ENCODE peak calls at places on chromosome 13, in seven cellular contexts. N is adrenal gland, Q is A549, E is Peyer's patch, J is transverse colon, S is K562, T is breast epithelium. U is an unnamed sample.

GRCh38 chr13:94620286-94620896 is 18.7 kb downstream of the GPR180 start:
- DNase-seq in N (no peak), Q (peak; percentile 45), E (no peak), J (no peak), S (peak; percentile 35), T (no peak), U (no peak)

GRCh38 chr13:30125422-30126073 is 181.8 kb downstream of the KATNAL1 start:
- DNase-seq in N (no peak), Q (peak; percentile 82), E (no peak), J (no peak), S (no peak), T (peak; percentile 80), U (peak; percentile 27)

GRCh38 chr13:25743426-25743825 is 308.4 kb downstream of the SHISA2 start:
- DNase-seq in N (no peak), Q (no peak), E (no peak), J (no peak), S (no peak), T (no peak), U (no peak)

GRCh38 chr13:90331974-90332373 is 1015.5 kb upstream of the MIR17HG start:
- DNase-seq in N (no peak), Q (no peak), E (no peak), J (no peak), S (no peak), T (no peak), U (no peak)

GRCh38 chr13:25762795-25763377 is 288.9 kb downstream of the SHISA2 start:
- DNase-seq in N (no peak), Q (no peak), E (no peak), J (no peak), S (no peak), T (no peak), U (no peak)

GRCh38 chr13:33235078-33235477 is 50.5 kb downstream of the STARD13 start:
- DNase-seq in N (no peak), Q (no peak), E (no peak), J (no peak), S (no peak), T (no peak), U (no peak)

GRCh38 chr13:34867590-34867989 is 74.5 kb upstream of the NBEA start:
- DNase-seq in N (no peak), Q (peak; percentile 15), E (no peak), J (no peak), S (no peak), T (no peak), U (no peak)

GRCh38 chr13:76994281-76994680 is 2.4 kb downstream of the CLN5 start:
- DNase-seq in N (no peak), Q (no peak), E (no peak), J (no peak), S (no peak), T (no peak), U (no peak)

GRCh38 chr13:108034909-108035308 is 180.4 kb downstream of the LIG4 start:
- DNase-seq in N (no peak), Q (no peak), E (no peak), J (no peak), S (no peak), T (no peak), U (no peak)

GRCh38 chr13:25587581-25587980 is 215.8 kb downstream of the ATP8A2 start:
- DNase-seq in N (no peak), Q (no peak), E (no peak), J (no peak), S (no peak), T (no peak), U (no peak)

GRCh38 chr13:51015973-51016372 is 95.1 kb downstream of the C13orf42 start:
- DNase-seq in N (no peak), Q (no peak), E (no peak), J (no peak), S (no peak), T (no peak), U (no peak)

GRCh38 chr13:80305737-80306136 is 35.2 kb downstream of the SPRY2 start:
- DNase-seq in N (no peak), Q (no peak), E (no peak), J (no peak), S (no peak), T (no peak), U (no peak)

GRCh38 chr13:42211704-42212103 is 60.2 kb upstream of the AKAP11 start:
- DNase-seq in N (no peak), Q (peak; percentile 9), E (no peak), J (no peak), S (no peak), T (no peak), U (no peak)

GRCh38 chr13:100362371-100362770 is 226.2 kb downstream of the GGACT start:
- DNase-seq in N (no peak), Q (no peak), E (no peak), J (no peak), S (no peak), T (no peak), U (no peak)

GRCh38 chr13:98484289-98485219 is 92.4 kb downstream of the STK24 start:
- DNase-seq in N (peak; percentile 79), Q (peak; percentile 96), E (peak; percentile 31), J (peak; percentile 90), S (peak; percentile 46), T (peak; percentile 89), U (peak; percentile 99)

GRCh38 chr13:68748038-68748437 is 1359.6 kb upstream of the ATXN8OS start:
- DNase-seq in N (no peak), Q (no peak), E (no peak), J (no peak), S (no peak), T (no peak), U (no peak)

GRCh38 chr13:61002686-61003085 is 413.0 kb downstream of the PCDH20 start:
- DNase-seq in N (no peak), Q (no peak), E (no peak), J (no peak), S (no peak), T (no peak), U (no peak)

GRCh38 chr13:29162638-29163037 is 342.5 kb downstream of the MTUS2 start:
- DNase-seq in N (no peak), Q (peak; percentile 30), E (no peak), J (no peak), S (no peak), T (no peak), U (peak; percentile 17)

DNA sequence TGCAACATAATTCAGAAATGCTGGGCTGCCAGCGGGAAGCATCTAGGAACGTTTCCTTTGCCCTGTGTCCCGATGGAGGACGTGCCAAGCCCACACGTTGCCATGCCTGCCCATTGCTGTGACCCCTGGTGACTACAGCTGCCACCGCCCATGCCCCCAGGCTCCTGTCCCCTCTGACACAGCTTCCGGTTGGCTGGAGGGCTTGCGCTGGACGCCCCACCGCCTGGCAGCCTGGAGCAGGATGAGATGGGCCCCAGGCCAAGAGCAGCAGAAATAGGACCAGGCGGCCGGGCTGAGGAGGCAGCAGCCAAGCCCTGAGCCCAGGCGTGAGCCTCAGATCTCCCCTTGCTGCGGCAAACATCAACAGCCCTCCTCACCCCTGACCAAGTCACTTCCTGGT is 125.9 kb downstream of the COL4A2 start:
- DNase-seq in N (no peak), Q (no peak), E (no peak), J (no peak), S (no peak), T (no peak), U (no peak)
- TF ChIP-seq POLR2A in N (no peak), Q (no peak), E (no peak), J (no peak), S (no peak), T (no peak), U (no peak)

GRCh38 chr13:67353891-67354459 is 123.8 kb upstream of the PCDH9 start:
- DNase-seq in N (no peak), Q (no peak), E (no peak), J (no peak), S (no peak), T (no peak), U (no peak)

GRCh38 chr13:67353031-67353430 is 122.9 kb upstream of the PCDH9 start:
- DNase-seq in N (no peak), Q (no peak), E (no peak), J (no peak), S (no peak), T (no peak), U (no peak)

GRCh38 chr13:67355791-67356190 is 125.7 kb upstream of the PCDH9 start:
- DNase-seq in N (no peak), Q (no peak), E (no peak), J (no peak), S (no peak), T (no peak), U (no peak)

GRCh38 chr13:67351915-67352314 is 121.8 kb upstream of the PCDH9 start:
- DNase-seq in N (no peak), Q (no peak), E (no peak), J (no peak), S (no peak), T (no peak), U (no peak)

GRCh38 chr13:67351114-67351513 is 121.0 kb upstream of the PCDH9 start:
- DNase-seq in N (no peak), Q (no peak), E (no peak), J (no peak), S (no peak), T (no peak), U (no peak)
- TF ChIP-seq POLR2A in N (no peak), Q (no peak), E (no peak), J (no peak), S (no peak), T (no peak), U (no peak)

GRCh38 chr13:97245011-97245410 is 22.9 kb downstream of the MBNL2 start:
- DNase-seq in N (no peak), Q (no peak), E (no peak), J (no peak), S (no peak), T (no peak), U (no peak)
- TF ChIP-seq POLR2A in N (no peak), Q (no peak), E (no peak), J (no peak), S (no peak), T (no peak), U (no peak)

GRCh38 chr13:48975926-48976676 is 389 bp downstream of the FNDC3A start:
- DNase-seq in N (peak; percentile 85), Q (peak; percentile 83), E (peak; percentile 80), J (peak; percentile 86), S (peak; percentile 71), T (peak; percentile 65), U (peak; percentile 45)
- TF ChIP-seq POLR2A in N (peak; percentile 84), Q (peak; percentile 44), E (peak; percentile 76), J (peak; percentile 88), S (peak; percentile 85), T (peak; percentile 41), U (peak; percentile 45)

GRCh38 chr13:46152627-46153328 is 29.2 kb downstream of the LCP1 start:
- DNase-seq in N (no peak), Q (no peak), E (no peak), J (no peak), S (no peak), T (no peak), U (no peak)
- TF ChIP-seq POLR2A in N (no peak), Q (no peak), E (no peak), J (no peak), S (no peak), T (no peak), U (no peak)

U was measured in H54.